ENCODE peak calls at places on chromosome 10, in four cellular contexts. L is sciatic nerve; T is stimulated activated CD4-positive, alpha-beta T cell treated with anti-CD3 and anti-CD28 coated beads, Interleukin-12 subunit alpha, Interleukin-12 subunit beta, amount 100 ng/mL, for 48 hours; N is non-pigmented ciliary epithelial cell. J is an unnamed sample.
A peak's percentile ranks its signal among the peaks of the same experiment; 100 is the strongest.

GRCh38 chr10:124459395-124459794 is 2.2 kb upstream of the LHPP start:
- DNase-seq in L (no peak), T (no peak), N (no peak), J (no peak)

GRCh38 chr10:35754489-35754888 is 112.4 kb upstream of the FZD8 start:
- DNase-seq in L (no peak), T (no peak), N (no peak), J (no peak)

GRCh38 chr10:78510566-78511323 is 477.1 kb downstream of the RPS24 start:
- DNase-seq in L (no peak), T (no peak), N (no peak), J (no peak)

GRCh38 chr10:62658516-62658915 is 146.0 kb upstream of the ADO start:
- DNase-seq in L (no peak), T (no peak), N (no peak), J (no peak)

GRCh38 chr10:16967000-16967865 is 150.0 kb upstream of the RSU1 start:
- DNase-seq in L (no peak), T (peak; percentile 13), N (no peak), J (no peak)

GRCh38 chr10:123882177-123882576 is 9.4 kb downstream of the CPXM2 start:
- DNase-seq in L (no peak), T (no peak), N (no peak), J (no peak)

GRCh38 chr10:132586731-132587130 is 49.1 kb downstream of the INPP5A start:
- DNase-seq in L (peak; percentile 58), T (no peak), N (no peak), J (no peak)

GRCh38 chr10:14958872-14959220 is 342 bp upstream of the MEIG1 start:
- DNase-seq in L (no peak), T (no peak), N (no peak), J (no peak)

GRCh38 chr10:26232174-26232573 is 15.6 kb downstream of the GAD2 start:
- DNase-seq in L (no peak), T (no peak), N (no peak), J (no peak)

GRCh38 chr10:5014936-5015335 is 11.3 kb upstream of the AKR1C2 start:
- DNase-seq in L (no peak), T (no peak), N (no peak), J (peak; percentile 4)

GRCh38 chr10:45660876-45661411 is 11.6 kb downstream of the ZFAND4 start:
- DNase-seq in L (no peak), T (no peak), N (no peak), J (no peak)

GRCh38 chr10:112535432-112536038 is 88.5 kb downstream of the VTI1A start:
- DNase-seq in L (no peak), T (no peak), N (no peak), J (peak; percentile 10)

GRCh38 chr10:89250814-89251416 is 660 bp downstream of the LIPA start:
- DNase-seq in L (no peak), T (no peak), N (no peak), J (no peak)

GRCh38 chr10:58240531-58240930 is 27.2 kb downstream of the IPMK start:
- DNase-seq in L (no peak), T (no peak), N (no peak), J (no peak)

GRCh38 chr10:60594476-60595051 is 183.7 kb upstream of the CDK1 start:
- DNase-seq in L (no peak), T (no peak), N (no peak), J (no peak)

GRCh38 chr10:110664483-110665420 is 20.6 kb downstream of the RBM20 start:
- DNase-seq in L (no peak), T (no peak), N (peak; percentile 66), J (no peak)

GRCh38 chr10:85542936-85543730 is 823.5 kb downstream of the GRID1 start:
- DNase-seq in L (no peak), T (no peak), N (no peak), J (no peak)

GRCh38 chr10:62456611-62457101 is 82.5 kb downstream of the ZNF365 start:
- DNase-seq in L (no peak), T (no peak), N (no peak), J (no peak)

GRCh38 chr10:77500754-77501151 is 136.9 kb downstream of the KCNMA1 start:
- DNase-seq in L (no peak), T (no peak), N (no peak), J (no peak)

GRCh38 chr10:124911124-124912051 is 30.5 kb upstream of the ZRANB1 start:
- DNase-seq in L (no peak), T (no peak), N (no peak), J (no peak)

GRCh38 chr10:84665883-84666463 is 337.6 kb downstream of the CCSER2 start:
- DNase-seq in L (no peak), T (peak; percentile 5), N (no peak), J (peak; percentile 30)

GRCh38 chr10:50392966-50393718 is 141.8 kb upstream of the ASAH2 start:
- DNase-seq in L (no peak), T (no peak), N (no peak), J (no peak)

GRCh38 chr10:129771024-129771423 is 193.1 kb downstream of the EBF3 start:
- DNase-seq in L (no peak), T (no peak), N (no peak), J (no peak)

GRCh38 chr10:79024716-79025112 is 44.1 kb upstream of the ZMIZ1 start:
- DNase-seq in L (peak; percentile 36), T (no peak), N (no peak), J (no peak)

GRCh38 chr10:112842832-112843360 is 107.2 kb upstream of the TCF7L2 start:
- DNase-seq in L (no peak), T (no peak), N (no peak), J (no peak)

GRCh38 chr10:100827819-100828743 is 82.7 kb downstream of the PAX2 start:
- DNase-seq in L (no peak), T (no peak), N (no peak), J (no peak)

GRCh38 chr10:54133201-54133600 is 667.8 kb downstream of the PCDH15 start:
- DNase-seq in L (no peak), T (no peak), N (no peak), J (no peak)

GRCh38 chr10:129848571-129849451 is 115.3 kb downstream of the EBF3 start:
- DNase-seq in L (peak; percentile 36), T (no peak), N (no peak), J (no peak)

GRCh38 chr10:26112532-26112931 is 104.0 kb upstream of the GAD2 start:
- DNase-seq in L (no peak), T (no peak), N (no peak), J (no peak)

GRCh38 chr10:114502071-114502470 is 97.8 kb upstream of the AFAP1L2 start:
- DNase-seq in L (no peak), T (no peak), N (no peak), J (no peak)

GRCh38 chr10:127600479-127600878 is 51.4 kb downstream of the NPS start:
- DNase-seq in L (no peak), T (no peak), N (no peak), J (peak; percentile 18)

GRCh38 chr10:86642499-86642898 is 11.8 kb upstream of the OPN4 start:
- DNase-seq in L (no peak), T (no peak), N (no peak), J (no peak)

J was measured in DND-41.